ENCODE peak calls at places on chromosomes 2 and 18, in ten cellular contexts. D is stimulated activated CD4-positive, alpha-beta T cell treated with anti-CD3 and anti-CD28 coated beads, Interleukin-12 subunit alpha, Interleukin-12 subunit beta, amount 100 ng/mL, for 4 hours; Z is body of pancreas; B is fibroblast of the conjunctiva; C is heart left ventricle; E is activated CD8-positive, alpha-beta memory T cell treated with anti-CD3 and anti-CD28 coated beads for 24 hours; S is NCI-H774; U is A172; I is mucosa of gallbladder; J is stimulated activated CD8-positive, alpha-beta memory T cell treated with anti-CD3 and anti-CD28 coated beads, Interleukin-12 subunit alpha, Interleukin-12 subunit beta, amount 100 ng/mL, for 4 hours. L is an unnamed sample.

GRCh38 chr18:79442508-79443221 is 46.9 kb downstream of the NFATC1 start:
- DNase-seq in B (no peak), S (no peak), U (no peak), Z (no peak), D (no peak), C (no peak), J (no peak), I (no peak), E (no peak), L (no peak)

GRCh38 chr2:213991454-213992108 is 419.3 kb upstream of the VWC2L start:
- DNase-seq in J (no peak), U (no peak), C (no peak), D (no peak), B (no peak), I (no peak), Z (no peak), E (no peak), S (no peak), L (no peak)

GRCh38 chr2:42794271-42795046 is 2.1 kb upstream of the HAAO start:
- DNase-seq in U (no peak), Z (peak), E (no peak), C (no peak), D (no peak), J (no peak), S (no peak), B (no peak), I (no peak), L (peak)

GRCh38 chr2:128769457-128770142 is 450.9 kb upstream of the HS6ST1 start:
- DNase-seq in S (no peak), Z (no peak), D (no peak), I (no peak), B (no peak), J (no peak), U (no peak), C (no peak), E (no peak), L (no peak)

GRCh38 chr2:64698068-64698645 is 44.4 kb upstream of the SERTAD2 start:
- DNase-seq in S (no peak), J (no peak), U (peak), I (no peak), D (no peak), E (no peak), Z (no peak), C (no peak), B (no peak), L (no peak)

GRCh38 chr2:161391737-161392506 is 24.2 kb upstream of the TBR1 start:
- DNase-seq in U (no peak), S (no peak), Z (no peak), B (no peak), D (no peak), I (no peak), E (no peak), J (no peak), C (no peak), L (no peak)

GRCh38 chr2:47089083-47089464 is 66.0 kb downstream of the STPG4 start:
- DNase-seq in D (no peak), C (no peak), Z (no peak), B (no peak), E (no peak), S (no peak), I (no peak), U (peak), J (no peak), L (no peak)

GRCh38 chr2:62475172-62476011 is 30.6 kb downstream of the TMEM17 start:
- DNase-seq in I (no peak), C (no peak), S (no peak), Z (peak), U (no peak), J (no peak), B (no peak), E (no peak), D (no peak), L (peak)

GRCh38 chr18:35163736-35164532 is 76.9 kb upstream of the ZNF397 start:
- DNase-seq in E (no peak), B (no peak), J (no peak), I (no peak), Z (no peak), C (peak), D (no peak), U (no peak), S (no peak), L (peak)

L was measured in psoas muscle.